ENCODE peak calls at places on chromosomes 5 and 9, in five cellular contexts. M is 8988T; V is stimulated activated CD8-positive, alpha-beta memory T cell treated with anti-CD3 and anti-CD28 coated beads, Interleukin-2, amount 100 ng/mL, for 48 hours; P is CD4-positive, alpha-beta T cell; K is nephron progenitor cell. O is an unnamed sample.

GRCh38 chr9:90287567-90288274 is 354.9 kb downstream of the DIRAS2 start:
- DNase-seq in M (no peak), K (no peak), V (no peak), P (no peak), O (no peak)

GRCh38 chr5:146516151-146516475 is at the start of gene GPR151:
- DNase-seq in P (no peak), M (no peak), K (no peak), V (no peak), O (no peak)

GRCh38 chr9:128061305-128061704 is 5.8 kb downstream of the NAIF1 start:
- DNase-seq in M (no peak), P (no peak), V (no peak), K (no peak), O (no peak)

GRCh38 chr9:1044643-1045042 is 5.5 kb upstream of the DMRT2 start:
- DNase-seq in P (no peak), K (no peak), V (no peak), M (no peak), O (no peak)

GRCh38 chr9:94861589-94862241 is 135.2 kb downstream of the AOPEP start:
- DNase-seq in M (no peak), K (no peak), V (no peak), P (no peak), O (no peak)

GRCh38 chr9:22129134-22129533 is 120.0 kb upstream of the CDKN2B start:
- DNase-seq in V (no peak), K (no peak), P (no peak), M (no peak), O (no peak)

GRCh38 chr5:3362606-3362910 is 233.1 kb upstream of the IRX1 start:
- DNase-seq in P (no peak), K (no peak), V (no peak), M (no peak), O (no peak)

GRCh38 chr5:96133337-96134094 is 171.9 kb upstream of the ELL2 start:
- DNase-seq in V (no peak), K (no peak), M (no peak), P (no peak), O (no peak)